ENCODE peak calls at places on chromosome 1, in eight cellular contexts. N, A, B, Q, C, E, D and R are unnamed samples.

GRCh38 chr1:158728510-158729225 is 8.1 kb upstream of the OR6K3 start:
- DNase-seq in B (no peak), Q (no peak), D (no peak), E (no peak), A (no peak), C (no peak), N (no peak), R (no peak)

GRCh38 chr1:228366062-228366850 is 40.4 kb downstream of the TRIM11 start:
- DNase-seq in Q (no peak), A (peak), N (peak), C (no peak), E (no peak), B (no peak), D (no peak), R (no peak)

GRCh38 chr1:58596631-58597052 is 19.6 kb upstream of the TACSTD2 start:
- DNase-seq in B (no peak), A (no peak), D (no peak), E (no peak), C (no peak), N (no peak), Q (no peak), R (no peak)

GRCh38 chr1:218463194-218464156 is 118.3 kb downstream of the TGFB2 start:
- DNase-seq in B (no peak), Q (peak), E (no peak), A (peak), N (peak), C (no peak), D (peak), R (no peak)

GRCh38 chr1:155219592-155220031 is 11.1 kb downstream of the MTX1 start:
- DNase-seq in N (no peak), E (no peak), B (no peak), Q (peak), D (peak), A (no peak), C (no peak), R (no peak)

GRCh38 chr1:29237906-29238600 is 1.7 kb downstream of the PTPRU start:
- DNase-seq in C (no peak), D (peak), A (peak), B (no peak), Q (peak), N (peak), E (no peak), R (no peak)

GRCh38 chr1:177170756-177171535 is at the start of gene BRINP2:
- DNase-seq in E (no peak), D (peak), C (no peak), A (no peak), B (peak), Q (peak), N (peak), R (no peak)

GRCh38 chr1:210697185-210697584 is 368.5 kb downstream of the HHAT start:
- DNase-seq in E (no peak), N (no peak), A (no peak), Q (no peak), D (no peak), B (no peak), C (no peak), R (no peak)

GRCh38 chr1:20184997-20185833 is 681 bp upstream of the UBXN10 start:
- DNase-seq in B (no peak), Q (no peak), E (no peak), A (no peak), N (no peak), C (peak), D (no peak), R (no peak)

GRCh38 chr1:171762143-171762563 is 19.3 kb upstream of the METTL13 start:
- DNase-seq in C (no peak), Q (no peak), E (no peak), B (no peak), D (no peak), N (no peak), A (no peak), R (no peak)

GRCh38 chr1:65687435-65688214 is 105.1 kb upstream of the PDE4B start:
- DNase-seq in C (peak), B (peak), D (peak), N (peak), E (no peak), Q (peak), A (peak), R (peak)

GRCh38 chr1:207027221-207027777 is 5.3 kb downstream of the C1orf116 start:
- DNase-seq in A (peak), Q (no peak), E (no peak), C (no peak), D (peak), B (no peak), N (no peak), R (no peak)

GRCh38 chr1:186139706-186140105 is 235.3 kb downstream of the TPR start:
- DNase-seq in D (no peak), C (no peak), Q (no peak), A (no peak), B (no peak), N (no peak), E (peak), R (peak)

GRCh38 chr1:19715334-19716203 is 50.9 kb downstream of the HTR6 start:
- DNase-seq in C (peak), A (peak), D (peak), N (peak), Q (peak), E (peak), B (peak), R (peak)

GRCh38 chr1:201890223-201890622 is 1.5 kb downstream of the SHISA4 start:
- DNase-seq in A (no peak), E (no peak), Q (no peak), D (no peak), B (no peak), N (no peak), C (no peak), R (no peak)

GRCh38 chr1:226632169-226632884 is 83.8 kb downstream of the STUM start:
- DNase-seq in D (no peak), Q (no peak), N (peak), B (no peak), E (no peak), C (no peak), A (peak), R (no peak)

GRCh38 chr1:155277896-155278688 is 829 bp downstream of the HCN3 start:
- DNase-seq in D (peak), B (peak), Q (peak), C (peak), N (peak), E (no peak), A (peak), R (no peak)

GRCh38 chr1:233088613-233089012 is 138.2 kb downstream of the NTPCR start:
- DNase-seq in C (no peak), D (no peak), N (no peak), A (no peak), Q (no peak), E (no peak), B (no peak), R (no peak)

GRCh38 chr1:63888984-63889383 is 115.2 kb downstream of the ROR1 start:
- DNase-seq in A (no peak), C (no peak), N (no peak), D (no peak), E (no peak), B (no peak), Q (no peak), R (peak)

GRCh38 chr1:8718878-8719361 is 98.5 kb downstream of the RERE start:
- DNase-seq in N (no peak), A (no peak), B (no peak), Q (no peak), E (no peak), D (no peak), C (no peak), R (no peak)

GRCh38 chr1:92961896-92962752 is 862 bp upstream of the DIPK1A start:
- DNase-seq in B (peak), C (peak), A (no peak), Q (peak), N (peak), D (peak), E (peak), R (no peak)

GRCh38 chr1:12019858-12020509 is 686 bp downstream of the MIIP start:
- DNase-seq in N (no peak), B (peak), Q (no peak), E (no peak), A (no peak), D (no peak), C (peak), R (no peak)

GRCh38 chr1:68174173-68175113 is 57.9 kb downstream of the WLS start:
- DNase-seq in A (peak), N (peak), C (no peak), Q (peak), E (peak), D (peak), B (no peak), R (peak)

GRCh38 chr1:227357229-227358078 is 39.2 kb upstream of the CDC42BPA start:
- DNase-seq in D (peak), A (no peak), E (no peak), N (peak), C (no peak), Q (no peak), B (no peak), R (peak)

GRCh38 chr1:203751051-203751450 is 13.9 kb upstream of the LAX1 start:
- DNase-seq in D (peak), N (no peak), C (no peak), B (no peak), E (no peak), A (no peak), Q (no peak), R (no peak)

GRCh38 chr1:115275216-115275615 is 62.8 kb downstream of the NGF start:
- DNase-seq in Q (peak), A (no peak), E (no peak), B (peak), N (no peak), D (no peak), C (no peak), R (no peak)

GRCh38 chr1:9651565-9652378 is at the start of gene PIK3CD:
- DNase-seq in B (peak), E (no peak), N (no peak), C (no peak), A (peak), Q (peak), D (peak), R (no peak)

GRCh38 chr1:116763116-116763786 is 9.0 kb downstream of the CD2 start:
- DNase-seq in D (peak), B (peak), Q (no peak), N (peak), E (no peak), A (no peak), C (peak), R (peak)

GRCh38 chr1:214002472-214002871 is 14.7 kb downstream of the PROX1 start:
- DNase-seq in Q (no peak), A (no peak), N (no peak), E (no peak), B (no peak), D (peak), C (no peak), R (no peak)

GRCh38 chr1:71351438-71351837 is 270.6 kb upstream of the ZRANB2 start:
- DNase-seq in D (no peak), N (no peak), E (peak), B (no peak), C (no peak), Q (no peak), A (no peak), R (peak)

GRCh38 chr1:42484382-42484781 is 21.3 kb downstream of the CCDC30 start:
- DNase-seq in Q (peak), C (no peak), N (no peak), A (no peak), D (peak), E (peak), B (no peak), R (peak)

GRCh38 chr1:105874621-105875020 is 1181.9 kb upstream of the PRMT6 start:
- DNase-seq in D (no peak), Q (no peak), E (no peak), A (no peak), C (no peak), N (no peak), B (no peak), R (no peak)

GRCh38 chr1:3454811-3455618 is 550 bp downstream of the ARHGEF16 start:
- DNase-seq in B (no peak), E (no peak), C (no peak), N (no peak), Q (peak), A (peak), D (peak), R (no peak)

GRCh38 chr1:228352677-228353481 is 53.8 kb downstream of the TRIM11 start:
- DNase-seq in D (no peak), C (no peak), B (no peak), Q (no peak), A (peak), N (no peak), E (no peak), R (no peak)

GRCh38 chr1:227225715-227226346 is 92.5 kb downstream of the CDC42BPA start:
- DNase-seq in N (no peak), D (no peak), A (no peak), Q (no peak), E (peak), C (no peak), B (no peak), R (peak)

GRCh38 chr1:31234309-31234708 is 5.4 kb downstream of the NKAIN1 start:
- DNase-seq in Q (no peak), B (no peak), C (no peak), D (no peak), E (no peak), N (no peak), A (no peak), R (no peak)

GRCh38 chr1:178379807-178380206 is 117.0 kb downstream of the CLEC20A start:
- DNase-seq in C (no peak), A (no peak), N (no peak), B (no peak), D (no peak), E (no peak), Q (peak), R (no peak)

GRCh38 chr1:161200992-161201827 is 957 bp upstream of the NDUFS2 start:
- DNase-seq in C (no peak), N (peak), B (no peak), A (no peak), Q (no peak), D (no peak), E (no peak), R (peak)

GRCh38 chr1:161198877-161199431 is at the start of gene ADAMTS4:
- DNase-seq in D (peak), A (no peak), E (peak), Q (peak), C (no peak), B (no peak), N (peak), R (peak)

GRCh38 chr1:161200421-161200991 is 1.7 kb upstream of the ADAMTS4 start:
- DNase-seq in B (no peak), A (no peak), E (no peak), D (no peak), Q (peak), N (no peak), C (no peak), R (no peak)

GRCh38 chr1:161198206-161198876 is 513 bp downstream of the ADAMTS4 start:
- DNase-seq in N (peak), A (no peak), Q (peak), D (peak), B (no peak), E (no peak), C (no peak), R (no peak)

DNA sequence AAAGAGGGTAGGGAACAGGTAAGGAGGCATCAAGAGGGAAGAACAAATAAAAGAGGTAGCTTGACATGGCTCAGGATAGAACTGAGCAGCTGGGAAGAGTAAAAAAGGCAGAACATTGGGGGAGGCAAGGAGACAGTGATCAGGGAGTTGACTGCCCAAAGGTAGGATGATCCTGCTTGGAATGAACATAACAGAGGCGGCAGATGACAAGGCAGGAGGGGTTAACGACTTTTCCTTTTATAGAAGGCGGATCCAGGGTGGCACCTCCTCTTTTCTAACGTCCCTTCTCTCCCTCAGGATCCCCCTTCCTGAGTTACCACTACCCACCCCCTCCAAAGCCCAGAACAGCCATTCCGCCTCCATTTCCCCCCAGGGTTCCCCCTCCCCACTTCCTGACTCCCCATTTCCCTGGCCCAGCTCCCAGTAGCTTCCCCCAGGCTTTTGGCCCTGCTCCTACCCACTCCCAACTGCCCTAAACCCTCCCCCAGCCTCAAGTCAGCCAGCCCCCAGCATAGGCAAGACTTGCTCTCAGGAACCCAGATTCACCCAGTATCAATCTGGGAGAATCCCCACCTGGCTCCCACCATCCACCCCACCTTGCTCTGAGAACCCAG is 759 bp upstream of the ADAMTS4 start:
- DNase-seq in E (no peak), Q (no peak), A (no peak), C (no peak), B (no peak), D (no peak), N (no peak), R (no peak)
- H3K4me3 ChIP-seq in E (no peak), Q (peak), A (no peak), C (no peak), B (no peak), D (no peak), N (no peak), R (no peak)

DNA sequence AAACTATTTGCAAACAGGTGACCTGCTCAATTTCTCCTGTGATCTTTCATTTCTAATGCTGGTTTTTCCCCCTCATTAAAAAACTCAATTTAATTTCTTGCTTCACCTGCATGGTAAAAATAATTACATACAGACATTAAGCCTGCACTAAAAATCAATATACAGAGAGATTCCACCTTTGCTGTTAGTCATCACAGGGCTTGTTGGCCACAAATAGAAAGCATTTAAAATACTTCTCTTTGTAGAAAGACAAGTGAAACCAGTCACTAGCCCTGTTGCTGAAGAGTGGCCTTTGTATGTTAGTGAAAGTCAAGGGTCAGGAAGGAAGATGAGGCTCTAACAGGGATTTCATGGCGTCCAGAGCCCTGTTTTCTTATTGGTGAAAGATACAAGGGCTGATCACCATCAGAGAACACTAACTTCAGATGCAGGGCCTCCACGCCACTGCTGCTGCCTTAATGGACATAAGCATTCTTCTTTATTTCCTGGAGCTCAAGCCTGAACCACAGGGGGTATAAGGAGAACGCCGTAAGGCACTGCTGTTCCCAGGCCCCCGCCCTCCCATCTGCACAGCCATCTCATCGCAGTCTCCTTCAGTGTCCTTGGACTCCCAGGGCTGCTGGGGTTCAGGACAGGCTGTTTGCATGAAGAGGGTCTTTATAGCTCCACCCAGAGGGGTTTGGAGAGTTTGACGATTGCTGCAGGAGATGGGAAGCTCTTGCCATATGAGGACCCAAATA is 117.2 kb upstream of the IRF2BP2 start:
- DNase-seq in E (no peak), D (no peak), Q (peak), A (no peak), C (no peak), N (no peak), B (peak), R (no peak)
- H3K4me3 ChIP-seq in E (no peak), D (no peak), Q (no peak), A (no peak), C (no peak), N (no peak), B (no peak), R (no peak)

DNA sequence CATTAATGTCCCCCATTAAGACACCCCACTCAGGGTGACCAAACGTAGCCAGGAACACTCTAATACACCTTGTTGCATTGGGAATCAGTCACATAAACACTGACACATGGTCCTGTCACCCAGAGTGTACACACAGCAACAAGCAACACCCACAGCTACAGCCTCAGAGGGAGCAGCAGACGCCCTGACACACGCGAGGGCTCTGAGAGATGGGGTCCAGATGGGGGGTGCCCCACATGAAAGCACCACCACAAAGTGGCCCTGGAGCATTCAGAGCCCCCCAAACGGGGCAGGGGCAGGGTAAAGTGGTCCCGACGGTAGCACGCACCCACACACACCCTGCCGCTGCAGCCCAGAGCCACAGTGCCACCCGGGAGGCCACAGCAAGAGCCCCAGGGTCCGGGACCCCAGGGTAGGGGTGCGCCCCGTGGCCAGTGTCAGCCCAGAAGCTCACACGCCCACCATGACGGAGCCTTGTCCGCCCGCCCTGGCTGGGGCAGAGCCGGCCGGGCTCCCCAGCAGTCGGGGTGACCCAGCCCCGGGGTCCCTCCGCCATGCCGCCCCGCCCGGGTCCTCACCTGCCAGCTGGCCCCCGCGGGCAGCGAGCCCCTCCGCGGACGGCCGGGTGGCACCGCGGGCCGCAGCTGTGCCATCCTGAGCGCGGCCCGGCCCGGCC is 47.3 kb downstream of the RAP1GAP start:
- DNase-seq in A (no peak), Q (no peak), B (no peak), D (no peak), E (no peak), N (no peak), C (no peak), R (no peak)
- H3K4me3 ChIP-seq in A (peak), Q (peak), B (no peak), D (peak), E (no peak), N (no peak), C (no peak), R (peak)

GRCh38 chr1:38006008-38006828 is 904 bp upstream of the FHL3 start:
- DNase-seq in Q (peak), B (no peak), E (no peak), D (no peak), C (no peak), N (no peak), A (no peak), R (no peak)
- H3K4me3 ChIP-seq in Q (peak), B (no peak), E (no peak), D (peak), C (no peak), N (peak), A (peak), R (peak)

DNA sequence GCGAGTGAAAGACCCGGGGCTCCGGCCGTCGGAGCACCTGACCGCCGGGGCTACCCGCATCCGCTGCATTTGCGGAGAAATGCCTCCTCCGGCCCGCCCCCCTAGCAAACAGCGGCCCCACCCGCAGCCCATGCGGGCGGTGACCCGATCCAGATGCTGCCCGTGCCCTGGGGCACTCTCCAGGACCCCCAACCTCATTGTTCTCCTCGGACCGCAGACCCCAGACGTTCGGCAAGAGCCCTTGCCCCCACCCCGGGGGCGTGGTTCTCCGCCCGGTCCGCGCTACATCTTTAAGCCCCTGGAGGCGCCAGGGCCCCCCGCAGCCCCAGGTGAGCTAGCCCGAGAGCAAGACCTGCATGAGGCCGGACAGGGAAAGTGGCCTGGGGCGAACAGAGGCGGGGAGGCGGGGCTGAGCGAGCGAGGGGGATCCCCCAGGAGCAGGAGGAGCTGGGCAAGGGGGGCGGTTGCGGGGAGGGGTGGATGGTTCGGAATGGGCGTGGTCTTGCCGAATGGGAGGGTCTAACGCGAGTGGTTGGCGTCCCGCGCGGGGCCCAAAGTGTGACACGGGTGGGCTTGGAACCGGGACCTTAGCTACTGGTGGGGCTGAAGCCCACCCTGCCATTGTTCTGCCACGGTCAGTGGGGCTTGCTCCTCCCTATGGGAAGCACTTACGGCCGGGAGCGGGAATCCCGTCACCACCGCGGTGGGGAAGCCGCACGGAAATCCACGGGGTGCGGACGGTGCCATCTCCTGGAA is 6.3 kb upstream of the CRYBG2 start:
- DNase-seq in N (no peak), E (no peak), A (no peak), B (peak), C (peak), Q (peak), D (peak), R (no peak)
- H3K4me3 ChIP-seq in N (no peak), E (no peak), A (peak), B (no peak), C (peak), Q (peak), D (no peak), R (peak)